ENCODE peak calls at places on chromosomes 16 and 17, in ten cellular contexts. One of them, this sample, is unnamed.

GRCh38 chr17:78530675-78531074 is 46.5 kb downstream of the DNAH17 start:
- DNase-seq in BE2C: no peak
- DNase-seq in IMR-90: no peak
- DNase-seq in BJ: no peak
- DNase-seq in CD8-positive, alpha-beta T cell: no peak
- DNase-seq in vagina: no peak
- DNase-seq in GM23248: no peak
- DNase-seq in kidney: no peak
- DNase-seq in tibial artery: no peak
- DNase-seq in heart right ventricle: no peak
- DNase-seq in this sample: no peak

GRCh38 chr16:65842067-65842466 is 524.4 kb upstream of the CDH5 start:
- DNase-seq in BJ: no peak
- DNase-seq in vagina: no peak
- DNase-seq in IMR-90: peak; percentile 19
- DNase-seq in heart right ventricle: no peak
- DNase-seq in GM23248: peak; percentile 3
- DNase-seq in tibial artery: no peak
- DNase-seq in CD8-positive, alpha-beta T cell: no peak
- DNase-seq in kidney: no peak
- DNase-seq in BE2C: no peak
- DNase-seq in this sample: no peak

GRCh38 chr17:68777856-68778694 is 176.9 kb upstream of the FAM20A start:
- DNase-seq in BE2C: no peak
- DNase-seq in IMR-90: no peak
- DNase-seq in tibial artery: no peak
- DNase-seq in BJ: no peak
- DNase-seq in CD8-positive, alpha-beta T cell: no peak
- DNase-seq in vagina: no peak
- DNase-seq in heart right ventricle: no peak
- DNase-seq in GM23248: no peak
- DNase-seq in kidney: no peak
- DNase-seq in this sample: no peak

GRCh38 chr17:48219605-48220004 is 112.0 kb downstream of the SNX11 start:
- DNase-seq in vagina: no peak
- DNase-seq in tibial artery: no peak
- DNase-seq in CD8-positive, alpha-beta T cell: no peak
- DNase-seq in GM23248: no peak
- DNase-seq in BJ: no peak
- DNase-seq in heart right ventricle: no peak
- DNase-seq in IMR-90: no peak
- DNase-seq in BE2C: no peak
- DNase-seq in kidney: no peak
- DNase-seq in this sample: no peak

GRCh38 chr17:72361892-72362291 is 241.1 kb downstream of the SOX9 start:
- DNase-seq in heart right ventricle: no peak
- DNase-seq in GM23248: no peak
- DNase-seq in vagina: no peak
- DNase-seq in kidney: no peak
- DNase-seq in BE2C: no peak
- DNase-seq in BJ: no peak
- DNase-seq in tibial artery: no peak
- DNase-seq in CD8-positive, alpha-beta T cell: no peak
- DNase-seq in IMR-90: peak; percentile 58
- DNase-seq in this sample: no peak

GRCh38 chr17:18258356-18259038 is at the start of gene FLII:
- DNase-seq in kidney: peak; percentile 87
- DNase-seq in CD8-positive, alpha-beta T cell: peak; percentile 52
- DNase-seq in heart right ventricle: peak; percentile 44
- DNase-seq in tibial artery: no peak
- DNase-seq in vagina: no peak
- DNase-seq in BJ: no peak
- DNase-seq in IMR-90: peak; percentile 17
- DNase-seq in GM23248: peak; percentile 83
- DNase-seq in BE2C: peak; percentile 30
- DNase-seq in this sample: no peak

GRCh38 chr17:40516581-40517285 is 15.3 kb upstream of the TNS4 start:
- DNase-seq in heart right ventricle: no peak
- DNase-seq in BE2C: no peak
- DNase-seq in CD8-positive, alpha-beta T cell: peak; percentile 58
- DNase-seq in kidney: no peak
- DNase-seq in BJ: no peak
- DNase-seq in tibial artery: peak; percentile 44
- DNase-seq in vagina: no peak
- DNase-seq in GM23248: peak; percentile 67
- DNase-seq in IMR-90: no peak
- DNase-seq in this sample: no peak

GRCh38 chr17:5198472-5198871 is 6.8 kb upstream of the ZNF594 start:
- DNase-seq in BE2C: no peak
- DNase-seq in GM23248: no peak
- DNase-seq in vagina: no peak
- DNase-seq in BJ: no peak
- DNase-seq in kidney: no peak
- DNase-seq in IMR-90: no peak
- DNase-seq in heart right ventricle: no peak
- DNase-seq in tibial artery: no peak
- DNase-seq in CD8-positive, alpha-beta T cell: no peak
- DNase-seq in this sample: no peak

GRCh38 chr17:45895304-45895968 is 1.1 kb downstream of the MAPT start:
- DNase-seq in CD8-positive, alpha-beta T cell: peak; percentile 26
- DNase-seq in BJ: no peak
- DNase-seq in tibial artery: no peak
- DNase-seq in IMR-90: no peak
- DNase-seq in vagina: no peak
- DNase-seq in kidney: no peak
- DNase-seq in GM23248: peak; percentile 27
- DNase-seq in heart right ventricle: no peak
- DNase-seq in BE2C: peak; percentile 49
- DNase-seq in this sample: no peak

GRCh38 chr17:29566473-29567361 is at the start of gene ABHD15:
- DNase-seq in kidney: peak; percentile 90
- DNase-seq in BJ: no peak
- DNase-seq in tibial artery: peak; percentile 90
- DNase-seq in BE2C: peak; percentile 52
- DNase-seq in vagina: peak; percentile 87
- DNase-seq in CD8-positive, alpha-beta T cell: peak; percentile 58
- DNase-seq in heart right ventricle: peak; percentile 47
- DNase-seq in GM23248: peak; percentile 92
- DNase-seq in IMR-90: peak; percentile 59
- DNase-seq in this sample: peak; percentile 55

GRCh38 chr17:979539-980405 is at the start of gene NXN:
- DNase-seq in tibial artery: peak; percentile 91
- DNase-seq in vagina: no peak
- DNase-seq in CD8-positive, alpha-beta T cell: peak; percentile 94
- DNase-seq in BE2C: peak; percentile 79
- DNase-seq in heart right ventricle: peak; percentile 85
- DNase-seq in GM23248: peak; percentile 92
- DNase-seq in IMR-90: peak; percentile 65
- DNase-seq in BJ: no peak
- DNase-seq in kidney: peak; percentile 97
- DNase-seq in this sample: peak; percentile 90

GRCh38 chr17:70317416-70317815 is 148.1 kb downstream of the KCNJ2 start:
- DNase-seq in IMR-90: no peak
- DNase-seq in vagina: no peak
- DNase-seq in tibial artery: no peak
- DNase-seq in CD8-positive, alpha-beta T cell: no peak
- DNase-seq in heart right ventricle: no peak
- DNase-seq in BE2C: no peak
- DNase-seq in kidney: no peak
- DNase-seq in GM23248: no peak
- DNase-seq in BJ: no peak
- DNase-seq in this sample: no peak

GRCh38 chr17:42436401-42436800 is 13.3 kb upstream of the CAVIN1 start:
- DNase-seq in tibial artery: peak; percentile 75
- DNase-seq in CD8-positive, alpha-beta T cell: no peak
- DNase-seq in kidney: no peak
- DNase-seq in GM23248: peak; percentile 98
- DNase-seq in heart right ventricle: peak; percentile 78
- DNase-seq in BE2C: no peak
- DNase-seq in IMR-90: peak; percentile 99
- DNase-seq in vagina: no peak
- DNase-seq in BJ: peak; percentile 89
- DNase-seq in this sample: no peak

GRCh38 chr17:38815576-38816193 is 9.4 kb downstream of the CWC25 start:
- DNase-seq in vagina: no peak
- DNase-seq in tibial artery: no peak
- DNase-seq in heart right ventricle: no peak
- DNase-seq in BE2C: no peak
- DNase-seq in BJ: no peak
- DNase-seq in kidney: no peak
- DNase-seq in IMR-90: peak; percentile 59
- DNase-seq in CD8-positive, alpha-beta T cell: no peak
- DNase-seq in GM23248: peak; percentile 86
- DNase-seq in this sample: no peak
- H3K36me3 ChIP-seq in vagina: peaks cover 63% of the 10 kb centered on the region
- H3K36me3 ChIP-seq in tibial artery: peaks cover 74% of the 10 kb centered on the region
- H3K36me3 ChIP-seq in heart right ventricle: peaks cover 8% of the 10 kb centered on the region
- H3K36me3 ChIP-seq in BE2C: peaks cover 53% of the 10 kb centered on the region
- H3K36me3 ChIP-seq in BJ: peaks cover 8% of the 10 kb centered on the region
- H3K36me3 ChIP-seq in kidney: peaks cover 15% of the 10 kb centered on the region
- H3K36me3 ChIP-seq in IMR-90: peaks cover 37% of the 10 kb centered on the region
- H3K36me3 ChIP-seq in CD8-positive, alpha-beta T cell: peaks cover 27% of the 10 kb centered on the region
- H3K36me3 ChIP-seq in GM23248: peaks cover 34% of the 10 kb centered on the region
- H3K36me3 ChIP-seq in this sample: peaks cover 7% of the 10 kb centered on the region

GRCh38 chr16:50574852-50575251 is 26.7 kb downstream of the NKD1 start:
- DNase-seq in vagina: no peak
- DNase-seq in CD8-positive, alpha-beta T cell: no peak
- DNase-seq in kidney: no peak
- DNase-seq in heart right ventricle: no peak
- DNase-seq in GM23248: no peak
- DNase-seq in IMR-90: no peak
- DNase-seq in BJ: no peak
- DNase-seq in BE2C: no peak
- DNase-seq in tibial artery: no peak
- DNase-seq in this sample: no peak

GRCh38 chr16:50573947-50574751 is 26.0 kb downstream of the NKD1 start:
- DNase-seq in tibial artery: peak; percentile 91
- DNase-seq in BE2C: no peak
- DNase-seq in BJ: no peak
- DNase-seq in IMR-90: no peak
- DNase-seq in kidney: peak; percentile 88
- DNase-seq in heart right ventricle: no peak
- DNase-seq in CD8-positive, alpha-beta T cell: no peak
- DNase-seq in GM23248: no peak
- DNase-seq in vagina: no peak
- DNase-seq in this sample: no peak

GRCh38 chr16:50572700-50573099 is 24.5 kb downstream of the NKD1 start:
- DNase-seq in GM23248: no peak
- DNase-seq in vagina: no peak
- DNase-seq in heart right ventricle: no peak
- DNase-seq in tibial artery: no peak
- DNase-seq in kidney: no peak
- DNase-seq in IMR-90: no peak
- DNase-seq in BE2C: no peak
- DNase-seq in CD8-positive, alpha-beta T cell: no peak
- DNase-seq in BJ: no peak
- DNase-seq in this sample: no peak

GRCh38 chr16:50571786-50572185 is 23.6 kb downstream of the NKD1 start:
- DNase-seq in kidney: no peak
- DNase-seq in GM23248: no peak
- DNase-seq in heart right ventricle: no peak
- DNase-seq in vagina: no peak
- DNase-seq in tibial artery: no peak
- DNase-seq in BE2C: no peak
- DNase-seq in CD8-positive, alpha-beta T cell: no peak
- DNase-seq in BJ: no peak
- DNase-seq in IMR-90: no peak
- DNase-seq in this sample: no peak

GRCh38 chr16:50573279-50573678 is 25.1 kb downstream of the NKD1 start:
- DNase-seq in CD8-positive, alpha-beta T cell: no peak
- DNase-seq in vagina: no peak
- DNase-seq in BJ: no peak
- DNase-seq in tibial artery: no peak
- DNase-seq in IMR-90: no peak
- DNase-seq in kidney: no peak
- DNase-seq in BE2C: no peak
- DNase-seq in heart right ventricle: no peak
- DNase-seq in GM23248: no peak
- DNase-seq in this sample: no peak
- H3K36me3 ChIP-seq in CD8-positive, alpha-beta T cell: no peaks in the 10 kb centered on the region
- H3K36me3 ChIP-seq in vagina: no peaks in the 10 kb centered on the region
- H3K36me3 ChIP-seq in BJ: no peaks in the 10 kb centered on the region
- H3K36me3 ChIP-seq in tibial artery: no peaks in the 10 kb centered on the region
- H3K36me3 ChIP-seq in IMR-90: no peaks in the 10 kb centered on the region
- H3K36me3 ChIP-seq in kidney: no peaks in the 10 kb centered on the region
- H3K36me3 ChIP-seq in BE2C: no peaks in the 10 kb centered on the region
- H3K36me3 ChIP-seq in heart right ventricle: no peaks in the 10 kb centered on the region
- H3K36me3 ChIP-seq in GM23248: no peaks in the 10 kb centered on the region
- H3K36me3 ChIP-seq in this sample: no peaks in the 10 kb centered on the region

GRCh38 chr17:17180141-17180603 is 26.0 kb downstream of the PLD6 start:
- DNase-seq in kidney: no peak
- DNase-seq in vagina: no peak
- DNase-seq in BE2C: no peak
- DNase-seq in GM23248: no peak
- DNase-seq in BJ: no peak
- DNase-seq in heart right ventricle: peak; percentile 41
- DNase-seq in CD8-positive, alpha-beta T cell: peak; percentile 26
- DNase-seq in IMR-90: no peak
- DNase-seq in tibial artery: no peak
- DNase-seq in this sample: peak; percentile 90

GRCh38 chr17:17177186-17177585 is 28.9 kb downstream of the PLD6 start:
- DNase-seq in vagina: no peak
- DNase-seq in BJ: no peak
- DNase-seq in tibial artery: no peak
- DNase-seq in GM23248: no peak
- DNase-seq in kidney: no peak
- DNase-seq in CD8-positive, alpha-beta T cell: no peak
- DNase-seq in IMR-90: no peak
- DNase-seq in heart right ventricle: no peak
- DNase-seq in BE2C: no peak
- DNase-seq in this sample: no peak

GRCh38 chr17:17181666-17182600 is 24.2 kb downstream of the PLD6 start:
- DNase-seq in IMR-90: no peak
- DNase-seq in vagina: no peak
- DNase-seq in CD8-positive, alpha-beta T cell: peak; percentile 49
- DNase-seq in BE2C: no peak
- DNase-seq in heart right ventricle: no peak
- DNase-seq in BJ: no peak
- DNase-seq in tibial artery: no peak
- DNase-seq in kidney: no peak
- DNase-seq in GM23248: no peak
- DNase-seq in this sample: no peak

GRCh38 chr17:17180741-17181525 is 25.2 kb downstream of the PLD6 start:
- DNase-seq in heart right ventricle: peak; percentile 46
- DNase-seq in CD8-positive, alpha-beta T cell: no peak
- DNase-seq in kidney: no peak
- DNase-seq in vagina: no peak
- DNase-seq in IMR-90: no peak
- DNase-seq in BE2C: no peak
- DNase-seq in BJ: no peak
- DNase-seq in tibial artery: no peak
- DNase-seq in GM23248: no peak
- DNase-seq in this sample: no peak

GRCh38 chr17:17179371-17179827 is 26.7 kb downstream of the PLD6 start:
- DNase-seq in BJ: no peak
- DNase-seq in heart right ventricle: no peak
- DNase-seq in CD8-positive, alpha-beta T cell: no peak
- DNase-seq in kidney: no peak
- DNase-seq in BE2C: no peak
- DNase-seq in IMR-90: peak; percentile 31
- DNase-seq in vagina: no peak
- DNase-seq in tibial artery: no peak
- DNase-seq in GM23248: no peak
- DNase-seq in this sample: no peak
- H3K36me3 ChIP-seq in BJ: peaks cover 64% of the 10 kb centered on the region
- H3K36me3 ChIP-seq in heart right ventricle: peaks cover 26% of the 10 kb centered on the region
- H3K36me3 ChIP-seq in CD8-positive, alpha-beta T cell: peaks cover 13% of the 10 kb centered on the region
- H3K36me3 ChIP-seq in kidney: peaks cover 67% of the 10 kb centered on the region
- H3K36me3 ChIP-seq in BE2C: peaks cover 22% of the 10 kb centered on the region
- H3K36me3 ChIP-seq in IMR-90: peaks cover 77% of the 10 kb centered on the region
- H3K36me3 ChIP-seq in vagina: peaks cover 98% of the 10 kb centered on the region
- H3K36me3 ChIP-seq in tibial artery: peaks cover 92% of the 10 kb centered on the region
- H3K36me3 ChIP-seq in GM23248: peaks cover 68% of the 10 kb centered on the region
- H3K36me3 ChIP-seq in this sample: peaks cover 10% of the 10 kb centered on the region

GRCh38 chr16:5595849-5596248 is 498.3 kb upstream of the EEF2KMT start:
- DNase-seq in GM23248: no peak
- DNase-seq in heart right ventricle: no peak
- DNase-seq in vagina: no peak
- DNase-seq in CD8-positive, alpha-beta T cell: no peak
- DNase-seq in tibial artery: no peak
- DNase-seq in BE2C: no peak
- DNase-seq in kidney: no peak
- DNase-seq in IMR-90: no peak
- DNase-seq in BJ: no peak
- DNase-seq in this sample: no peak
- H3K36me3 ChIP-seq in GM23248: no peaks in the 10 kb centered on the region
- H3K36me3 ChIP-seq in heart right ventricle: no peaks in the 10 kb centered on the region
- H3K36me3 ChIP-seq in vagina: no peaks in the 10 kb centered on the region
- H3K36me3 ChIP-seq in CD8-positive, alpha-beta T cell: no peaks in the 10 kb centered on the region
- H3K36me3 ChIP-seq in tibial artery: no peaks in the 10 kb centered on the region
- H3K36me3 ChIP-seq in BE2C: no peaks in the 10 kb centered on the region
- H3K36me3 ChIP-seq in kidney: no peaks in the 10 kb centered on the region
- H3K36me3 ChIP-seq in IMR-90: no peaks in the 10 kb centered on the region
- H3K36me3 ChIP-seq in BJ: no peaks in the 10 kb centered on the region
- H3K36me3 ChIP-seq in this sample: no peaks in the 10 kb centered on the region

This sample was measured in breast epithelium.